ENCODE peak calls at places on chromosome 18, in four cellular contexts. One of them, this sample, is unnamed.

GRCh38 chr18:32040936-32041335 is 22.3 kb downstream of the RNF125 start:
- DNase-seq in endothelial cell of umbilical vein: peak; percentile 6
- DNase-seq in sigmoid colon: no peak
- DNase-seq in K562: no peak
- DNase-seq in this sample: peak; percentile 32

GRCh38 chr18:42578781-42579180 is 536.7 kb downstream of the RIT2 start:
- DNase-seq in K562: no peak
- DNase-seq in sigmoid colon: no peak
- DNase-seq in endothelial cell of umbilical vein: no peak
- DNase-seq in this sample: no peak

GRCh38 chr18:28075501-28075900 is 101.4 kb downstream of the CDH2 start:
- DNase-seq in K562: no peak
- DNase-seq in sigmoid colon: no peak
- DNase-seq in endothelial cell of umbilical vein: no peak
- DNase-seq in this sample: no peak

GRCh38 chr18:58532298-58532697 is 96.6 kb downstream of the ALPK2 start:
- DNase-seq in sigmoid colon: no peak
- DNase-seq in endothelial cell of umbilical vein: no peak
- DNase-seq in K562: no peak
- DNase-seq in this sample: no peak

GRCh38 chr18:61893304-61893970 is 630 bp upstream of the RNF152 start:
- DNase-seq in endothelial cell of umbilical vein: peak; percentile 68
- DNase-seq in sigmoid colon: peak; percentile 71
- DNase-seq in K562: peak; percentile 3
- DNase-seq in this sample: peak; percentile 55

GRCh38 chr18:75875559-75875958 is 448.1 kb upstream of the SMIM21 start:
- DNase-seq in endothelial cell of umbilical vein: no peak
- DNase-seq in K562: no peak
- DNase-seq in sigmoid colon: peak; percentile 72
- DNase-seq in this sample: no peak

GRCh38 chr18:5515007-5515744 is 28.6 kb downstream of the EPB41L3 start:
- DNase-seq in endothelial cell of umbilical vein: no peak
- DNase-seq in K562: no peak
- DNase-seq in sigmoid colon: no peak
- DNase-seq in this sample: no peak

GRCh38 chr18:49560277-49561126 is 1.4 kb upstream of the LIPG start:
- DNase-seq in K562: no peak
- DNase-seq in sigmoid colon: no peak
- DNase-seq in endothelial cell of umbilical vein: peak; percentile 23
- DNase-seq in this sample: peak; percentile 56

GRCh38 chr18:42931501-42931900 is 184.0 kb downstream of the RIT2 start:
- DNase-seq in K562: no peak
- DNase-seq in sigmoid colon: no peak
- DNase-seq in endothelial cell of umbilical vein: peak; percentile 92
- DNase-seq in this sample: no peak

GRCh38 chr18:48166971-48167370 is 236.5 kb upstream of the SMAD2 start:
- DNase-seq in K562: no peak
- DNase-seq in endothelial cell of umbilical vein: no peak
- DNase-seq in sigmoid colon: no peak
- DNase-seq in this sample: peak; percentile 67

GRCh38 chr18:38923136-38923535 is 1357.5 kb upstream of the CELF4 start:
- DNase-seq in endothelial cell of umbilical vein: no peak
- DNase-seq in K562: no peak
- DNase-seq in sigmoid colon: no peak
- DNase-seq in this sample: no peak

DNA sequence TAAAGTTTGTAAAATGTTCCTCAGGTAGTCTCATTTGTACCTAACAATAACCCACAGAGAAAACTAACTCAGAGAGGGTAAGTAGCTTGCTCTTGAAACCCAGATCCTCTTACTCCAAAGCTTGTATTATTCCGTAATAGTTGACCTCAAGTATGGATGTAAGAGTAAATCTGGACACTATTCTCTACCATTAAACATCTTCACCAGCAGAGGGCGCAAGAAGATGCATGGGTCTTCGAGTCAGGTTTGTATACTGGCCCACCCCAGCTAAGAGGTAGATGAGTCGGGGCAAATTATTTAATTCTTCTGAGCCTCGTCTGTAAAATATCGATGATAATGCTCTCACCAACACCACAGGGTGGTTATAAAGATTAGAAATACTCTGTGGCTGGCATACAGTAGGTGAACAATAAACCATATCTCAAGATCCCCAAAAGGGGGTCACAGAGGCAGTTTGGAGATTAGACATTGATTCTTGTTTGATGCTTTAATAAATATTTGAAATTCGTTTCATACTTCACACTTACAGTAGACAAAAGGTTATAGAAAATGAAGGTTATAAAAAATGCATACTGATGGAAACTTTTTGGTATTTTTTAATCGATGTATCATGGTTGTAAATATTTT is 3.5 kb upstream of the CABLES1 start:
- DNase-seq in sigmoid colon: peak; percentile 78
- DNase-seq in K562: peak; percentile 85
- DNase-seq in endothelial cell of umbilical vein: peak; percentile 81
- DNase-seq in this sample: peak; percentile 64
- TF ChIP-seq POLR2AphosphoS5 in sigmoid colon: no peak
- TF ChIP-seq POLR2AphosphoS5 in K562: no peak
- TF ChIP-seq POLR2AphosphoS5 in endothelial cell of umbilical vein: no peak
- TF ChIP-seq POLR2AphosphoS5 in this sample: no peak

DNA sequence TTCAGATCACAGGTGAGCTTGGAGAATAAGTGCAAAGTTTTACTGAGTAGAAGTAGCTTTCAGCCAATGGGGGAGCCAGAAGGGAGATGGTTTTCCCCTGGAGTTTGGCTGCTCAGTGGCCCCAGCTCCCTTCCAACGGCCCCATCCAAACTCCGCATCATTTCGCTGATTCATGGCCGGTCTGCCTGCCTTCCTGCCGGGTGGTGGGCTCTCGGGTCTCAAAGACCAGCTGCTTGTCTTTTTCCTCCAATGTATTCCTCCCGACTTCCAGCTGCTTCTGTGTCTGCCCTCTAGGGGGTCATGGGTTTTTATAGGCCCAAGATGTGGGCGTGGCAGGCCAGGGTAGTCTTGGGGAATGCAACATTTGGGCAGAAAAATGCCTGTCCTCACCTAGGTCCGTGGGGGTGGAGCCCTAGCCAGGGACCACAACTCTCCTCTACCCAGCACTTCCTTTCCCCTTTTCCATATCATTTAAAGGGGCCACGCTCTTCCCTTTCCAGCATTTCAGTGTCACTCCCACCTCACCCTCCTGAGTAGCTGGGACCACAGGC is 73.5 kb downstream of the MEX3C start:
- DNase-seq in sigmoid colon: no peak
- DNase-seq in K562: no peak
- DNase-seq in endothelial cell of umbilical vein: no peak
- DNase-seq in this sample: no peak
- TF ChIP-seq POLR2AphosphoS5 in sigmoid colon: no peak
- TF ChIP-seq POLR2AphosphoS5 in K562: no peak
- TF ChIP-seq POLR2AphosphoS5 in endothelial cell of umbilical vein: no peak
- TF ChIP-seq POLR2AphosphoS5 in this sample: no peak

DNA sequence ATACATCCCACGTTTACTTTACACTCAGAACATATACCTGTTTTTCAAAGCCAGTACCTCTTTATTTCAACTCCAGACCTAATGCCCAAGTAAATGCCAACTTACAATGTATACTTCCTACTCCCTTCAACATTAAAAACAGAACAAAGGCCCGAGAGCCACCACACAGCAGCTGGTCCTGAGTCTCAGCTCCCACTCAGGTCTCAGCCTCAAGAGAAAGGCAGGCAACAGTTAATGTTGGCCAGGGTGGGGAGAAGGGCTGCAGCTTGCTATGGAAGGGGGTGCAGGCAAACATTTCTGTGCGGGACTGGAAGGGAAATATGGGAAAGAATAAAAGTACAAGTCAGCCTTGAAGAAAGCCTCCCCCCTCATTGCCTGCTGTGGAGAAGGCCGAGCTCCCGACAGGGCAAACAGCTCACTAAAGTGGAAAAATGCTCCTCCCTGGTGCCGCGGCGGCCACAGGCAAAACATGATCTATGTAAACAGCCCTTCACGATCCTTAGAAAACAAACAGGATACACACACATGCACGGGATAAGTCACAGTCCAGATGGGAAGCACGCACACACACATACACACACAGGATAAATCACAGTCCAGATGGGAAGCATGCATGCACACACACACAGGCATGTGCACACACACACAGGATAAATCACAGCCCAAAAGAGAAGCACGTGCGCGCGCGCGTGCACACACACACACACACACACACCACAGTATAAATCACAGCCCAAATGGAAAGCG is 67.4 kb downstream of the ADNP2 start:
- DNase-seq in endothelial cell of umbilical vein: no peak
- DNase-seq in sigmoid colon: no peak
- DNase-seq in K562: no peak
- DNase-seq in this sample: no peak
- TF ChIP-seq POLR2AphosphoS5 in endothelial cell of umbilical vein: no peak
- TF ChIP-seq POLR2AphosphoS5 in sigmoid colon: no peak
- TF ChIP-seq POLR2AphosphoS5 in K562: no peak
- TF ChIP-seq POLR2AphosphoS5 in this sample: no peak

DNA sequence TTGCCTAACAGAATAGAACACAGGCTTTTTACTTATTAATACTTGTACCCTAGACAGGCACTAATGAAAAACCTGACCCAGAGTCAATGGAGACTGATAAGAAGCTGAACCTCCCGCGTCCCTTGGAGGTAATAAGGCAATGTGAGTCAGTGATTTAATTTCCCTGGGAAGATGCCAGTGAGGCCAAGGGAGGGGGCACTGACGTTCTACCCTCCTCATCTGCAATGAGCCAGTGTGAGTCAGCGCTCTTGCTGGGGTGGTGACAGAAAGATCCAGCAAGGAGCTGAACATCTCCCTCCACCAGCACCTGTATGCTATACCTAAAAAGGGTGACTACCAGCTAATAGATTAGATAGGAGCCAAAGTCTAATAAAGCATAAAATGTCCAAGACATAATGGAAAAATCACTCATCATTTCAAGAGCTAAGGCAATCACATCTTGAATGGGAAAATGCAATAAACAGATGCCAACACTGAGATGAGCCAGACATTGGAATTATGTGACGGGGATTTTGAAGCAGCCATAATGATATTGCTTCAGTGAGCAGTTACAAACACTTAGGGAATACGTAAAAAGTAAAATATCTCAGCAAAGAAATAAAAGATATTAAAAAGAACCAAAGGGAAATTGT is 116.9 kb downstream of the TPGS2 start:
- DNase-seq in sigmoid colon: no peak
- DNase-seq in K562: no peak
- DNase-seq in endothelial cell of umbilical vein: no peak
- DNase-seq in this sample: no peak
- TF ChIP-seq POLR2AphosphoS5 in sigmoid colon: peak; percentile 46
- TF ChIP-seq POLR2AphosphoS5 in K562: no peak
- TF ChIP-seq POLR2AphosphoS5 in endothelial cell of umbilical vein: no peak
- TF ChIP-seq POLR2AphosphoS5 in this sample: no peak

GRCh38 chr18:10240276-10240675 is 214.2 kb upstream of the APCDD1 start:
- DNase-seq in endothelial cell of umbilical vein: peak; percentile 33
- DNase-seq in K562: no peak
- DNase-seq in sigmoid colon: no peak
- DNase-seq in this sample: no peak
- TF ChIP-seq POLR2AphosphoS5 in endothelial cell of umbilical vein: no peak
- TF ChIP-seq POLR2AphosphoS5 in K562: no peak
- TF ChIP-seq POLR2AphosphoS5 in sigmoid colon: no peak
- TF ChIP-seq POLR2AphosphoS5 in this sample: no peak

GRCh38 chr18:59718108-59719057 is 21.2 kb upstream of the CCBE1 start:
- DNase-seq in K562: no peak
- DNase-seq in endothelial cell of umbilical vein: peak; percentile 7
- DNase-seq in sigmoid colon: no peak
- DNase-seq in this sample: no peak
- TF ChIP-seq POLR2AphosphoS5 in K562: no peak
- TF ChIP-seq POLR2AphosphoS5 in endothelial cell of umbilical vein: no peak
- TF ChIP-seq POLR2AphosphoS5 in sigmoid colon: no peak
- TF ChIP-seq POLR2AphosphoS5 in this sample: no peak

GRCh38 chr18:23094411-23095165 is 40.7 kb upstream of the CABLES1 start:
- DNase-seq in endothelial cell of umbilical vein: no peak
- DNase-seq in sigmoid colon: peak; percentile 33
- DNase-seq in K562: no peak
- DNase-seq in this sample: no peak

GRCh38 chr18:23102498-23103260 is 32.6 kb upstream of the CABLES1 start:
- DNase-seq in sigmoid colon: no peak
- DNase-seq in K562: no peak
- DNase-seq in endothelial cell of umbilical vein: no peak
- DNase-seq in this sample: no peak

GRCh38 chr18:23095463-23095862 is 39.8 kb upstream of the CABLES1 start:
- DNase-seq in endothelial cell of umbilical vein: no peak
- DNase-seq in K562: peak; percentile 15
- DNase-seq in sigmoid colon: no peak
- DNase-seq in this sample: no peak

GRCh38 chr18:23103449-23103848 is 31.8 kb upstream of the CABLES1 start:
- DNase-seq in K562: no peak
- DNase-seq in endothelial cell of umbilical vein: no peak
- DNase-seq in sigmoid colon: no peak
- DNase-seq in this sample: no peak

DNA sequence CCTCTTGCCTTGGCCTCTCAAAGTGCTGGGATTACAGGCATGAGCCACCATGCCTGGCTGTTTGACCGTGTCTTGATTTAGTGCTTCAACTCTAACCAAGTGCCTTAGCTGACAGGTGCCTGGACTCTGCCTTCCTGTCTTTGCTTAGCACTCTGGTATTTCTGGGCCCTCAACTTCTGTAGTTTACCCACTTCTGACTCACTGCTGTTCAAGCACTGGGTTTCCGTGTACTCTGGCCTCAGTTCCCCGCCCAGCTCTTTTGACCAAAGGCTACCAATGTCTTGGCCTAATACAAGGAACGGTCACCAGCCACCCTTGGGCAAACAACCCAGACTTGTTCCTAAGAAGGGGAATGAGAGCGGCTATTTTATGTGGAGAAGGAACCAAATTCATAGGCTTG is 35.7 kb upstream of the CABLES1 start:
- DNase-seq in sigmoid colon: no peak
- DNase-seq in K562: no peak
- DNase-seq in endothelial cell of umbilical vein: no peak
- DNase-seq in this sample: peak; percentile 69
- TF ChIP-seq POLR2AphosphoS5 in sigmoid colon: no peak
- TF ChIP-seq POLR2AphosphoS5 in K562: no peak
- TF ChIP-seq POLR2AphosphoS5 in endothelial cell of umbilical vein: no peak
- TF ChIP-seq POLR2AphosphoS5 in this sample: peak; percentile 52

DNA sequence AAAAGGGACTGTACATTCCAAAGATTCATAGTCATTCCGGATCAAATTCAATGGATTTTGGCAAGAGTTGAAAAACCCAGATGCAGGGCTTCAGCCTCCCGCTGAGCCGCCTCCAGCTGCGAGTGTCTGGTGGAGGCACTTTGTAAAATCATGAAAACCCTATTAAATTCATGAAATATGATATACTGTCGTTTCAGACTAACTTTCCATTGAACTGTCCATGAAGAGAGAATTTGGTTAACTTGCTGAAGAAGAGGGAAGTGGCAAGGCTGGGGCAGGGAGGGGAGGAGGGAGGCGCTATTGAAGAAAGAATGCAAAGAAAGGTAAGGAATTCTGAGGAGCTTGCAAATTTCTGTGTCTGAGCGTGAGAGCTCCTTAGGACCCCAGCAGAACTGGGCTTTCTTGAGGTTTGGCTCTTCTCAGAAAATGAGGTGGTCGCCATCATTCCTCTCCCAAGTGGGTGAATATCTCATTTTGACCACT is 25.7 kb upstream of the SLC14A2 start:
- DNase-seq in K562: no peak
- DNase-seq in endothelial cell of umbilical vein: no peak
- DNase-seq in sigmoid colon: no peak
- DNase-seq in this sample: no peak
- TF ChIP-seq POLR2AphosphoS5 in K562: no peak
- TF ChIP-seq POLR2AphosphoS5 in endothelial cell of umbilical vein: no peak
- TF ChIP-seq POLR2AphosphoS5 in sigmoid colon: no peak
- TF ChIP-seq POLR2AphosphoS5 in this sample: no peak